ENCODE peak calls at places on chromosomes 2 and 18, in nine cellular contexts. O is AG10803; U is anterior cingulate cortex; H is stimulated activated CD4-positive, alpha-beta T cell treated with anti-CD3 and anti-CD28 coated beads, Interleukin-4, amount 100 ng/mL, for 24 hours; B is midbrain; K is amygdala; G is AG08396; E is lower lobe of right lung; W is CD8-positive, alpha-beta T cell. Y is an unnamed sample.
A peak's percentile ranks its signal among the peaks of the same experiment; 100 is the strongest.

GRCh38 chr2:85956647-85957039 is 67.9 kb upstream of the ST3GAL5 start:
- DNase-seq in O (no peak), U (no peak), H (no peak), B (no peak), K (no peak), G (no peak), E (no peak), W (no peak), Y (no peak)

GRCh38 chr2:112996635-112997034 is 8.6 kb upstream of the IL36A start:
- DNase-seq in O (no peak), U (no peak), H (peak; percentile 51), B (no peak), K (no peak), G (no peak), E (no peak), W (peak; percentile 70), Y (no peak)

GRCh38 chr2:139271149-139271548 is 491.0 kb upstream of the NXPH2 start:
- DNase-seq in O (no peak), U (no peak), H (no peak), B (no peak), K (no peak), G (no peak), E (no peak), W (no peak), Y (no peak)

GRCh38 chr2:126881591-126881990 is 17.1 kb upstream of the TEX51 start:
- DNase-seq in O (no peak), U (no peak), H (no peak), B (no peak), K (no peak), G (no peak), E (no peak), W (no peak), Y (peak; percentile 47)

GRCh38 chr18:48913201-48913600 is 37.6 kb downstream of the SMAD7 start:
- DNase-seq in O (no peak), U (no peak), H (peak; percentile 45), B (no peak), K (no peak), G (no peak), E (no peak), W (peak; percentile 53), Y (peak; percentile 57)

GRCh38 chr18:48222118-48222517 is 187.1 kb downstream of the ZBTB7C start:
- DNase-seq in O (peak; percentile 19), U (no peak), H (no peak), B (no peak), K (no peak), G (no peak), E (peak; percentile 65), W (no peak), Y (no peak)

GRCh38 chr2:239139566-239139965 is 261.3 kb downstream of the HDAC4 start:
- DNase-seq in O (no peak), U (no peak), H (no peak), B (no peak), K (no peak), G (no peak), E (no peak), W (no peak), Y (no peak)

GRCh38 chr18:65788373-65788772 is 37.6 kb downstream of the CDH7 start:
- DNase-seq in O (no peak), U (no peak), H (no peak), B (no peak), K (no peak), G (no peak), E (no peak), W (no peak), Y (no peak)

GRCh38 chr2:101823347-101823791 is 125.9 kb downstream of the MAP4K4 start:
- DNase-seq in O (peak; percentile 67), U (no peak), H (peak; percentile 77), B (peak; percentile 73), K (no peak), G (no peak), E (no peak), W (peak; percentile 74), Y (no peak)

GRCh38 chr18:26482567-26482966 is 65.8 kb downstream of the KCTD1 start:
- DNase-seq in O (no peak), U (no peak), H (no peak), B (no peak), K (no peak), G (no peak), E (no peak), W (no peak), Y (no peak)

GRCh38 chr2:27561060-27561459 is 21.8 kb upstream of the ZNF512 start:
- DNase-seq in O (no peak), U (no peak), H (no peak), B (no peak), K (no peak), G (no peak), E (no peak), W (no peak), Y (no peak)

GRCh38 chr2:9799729-9800632 is 43.3 kb upstream of the TAF1B start:
- DNase-seq in O (peak; percentile 66), U (peak; percentile 71), H (peak; percentile 87), B (peak; percentile 84), K (peak; percentile 60), G (peak; percentile 88), E (peak; percentile 91), W (peak; percentile 85), Y (peak; percentile 91)

GRCh38 chr2:9312591-9312990 is 106.0 kb downstream of the ASAP2 start:
- DNase-seq in O (no peak), U (no peak), H (no peak), B (no peak), K (no peak), G (no peak), E (no peak), W (no peak), Y (no peak)

GRCh38 chr2:201733544-201733943 is 35.1 kb upstream of the MPP4 start:
- DNase-seq in O (no peak), U (no peak), H (no peak), B (no peak), K (no peak), G (no peak), E (no peak), W (no peak), Y (no peak)

GRCh38 chr2:206084870-206085741 is 868 bp downstream of the INO80D start:
- DNase-seq in O (peak; percentile 28), U (peak; percentile 53), H (peak; percentile 40), B (peak; percentile 51), K (peak; percentile 34), G (peak; percentile 55), E (peak; percentile 60), W (peak; percentile 51), Y (peak; percentile 81)

GRCh38 chr2:167827352-167828097 is 419.9 kb downstream of the STK39 start:
- DNase-seq in O (no peak), U (no peak), H (no peak), B (no peak), K (no peak), G (no peak), E (no peak), W (no peak), Y (no peak)

GRCh38 chr18:14174706-14175085 is 42.5 kb upstream of the ZNF519 start:
- DNase-seq in O (no peak), U (no peak), H (no peak), B (no peak), K (no peak), G (no peak), E (peak; percentile 43), W (no peak), Y (no peak)

GRCh38 chr2:14256890-14257289 is 375.6 kb upstream of the LRATD1 start:
- DNase-seq in O (peak; percentile 45), U (no peak), H (no peak), B (no peak), K (no peak), G (no peak), E (no peak), W (no peak), Y (no peak)

GRCh38 chr2:48414980-48415764 is 114.8 kb upstream of the STON1 start:
- DNase-seq in O (peak; percentile 76), U (peak; percentile 87), H (no peak), B (peak; percentile 84), K (peak; percentile 54), G (no peak), E (peak; percentile 62), W (no peak), Y (no peak)

GRCh38 chr18:31103423-31103822 is 1.2 kb upstream of the DSC2 start:
- DNase-seq in O (no peak), U (no peak), H (no peak), B (no peak), K (no peak), G (no peak), E (no peak), W (no peak), Y (no peak)

GRCh38 chr18:49638891-49639557 is 77.2 kb downstream of the LIPG start:
- DNase-seq in O (no peak), U (no peak), H (no peak), B (no peak), K (no peak), G (no peak), E (no peak), W (no peak), Y (no peak)

GRCh38 chr2:232291343-232291742 is 87.2 kb upstream of the ALPP start:
- DNase-seq in O (no peak), U (no peak), H (no peak), B (no peak), K (no peak), G (no peak), E (no peak), W (no peak), Y (no peak)

GRCh38 chr2:69549421-69549820 is 94.1 kb downstream of the AAK1 start:
- DNase-seq in O (peak; percentile 40), U (no peak), H (no peak), B (no peak), K (no peak), G (no peak), E (no peak), W (no peak), Y (no peak)

Y was measured in cardiac septum.